ENCODE peak calls at places on chromosomes 3 and 15, in ten cellular contexts. U is tibial nerve, J is sigmoid colon, A is H1, K is K562, L is transverse colon, Y is stomach, S is upper lobe of left lung, Q is GM12878, Z is HepG2. R is an unnamed sample.

GRCh38 chr3:182814419-182815160 is 21.3 kb downstream of the ATP11B start:
- DNase-seq in S (no peak), Z (no peak), K (no peak), A (no peak), Q (no peak), U (no peak), Y (no peak), L (no peak), J (no peak), R (no peak)

GRCh38 chr15:90711418-90711824 is 5.7 kb upstream of the BLM start:
- DNase-seq in Y (no peak), K (no peak), U (no peak), Z (no peak), Q (no peak), S (no peak), A (no peak), J (no peak), L (no peak), R (no peak)

GRCh38 chr15:67880651-67881182 is 40.9 kb upstream of the RNU6-1 start:
- DNase-seq in Y (peak; percentile 71), U (no peak), Z (peak; percentile 70), K (peak; percentile 49), L (no peak), A (no peak), S (no peak), J (no peak), Q (no peak), R (no peak)

GRCh38 chr3:153113553-153113952 is 48.5 kb upstream of the RAP2B start:
- DNase-seq in Y (no peak), Z (no peak), L (no peak), K (no peak), A (no peak), U (no peak), Q (no peak), S (no peak), J (no peak), R (no peak)

GRCh38 chr15:26098801-26099200 is 235.7 kb upstream of the ATP10A start:
- DNase-seq in J (no peak), L (no peak), A (no peak), S (no peak), Z (no peak), Y (no peak), K (no peak), U (no peak), Q (no peak), R (no peak)

GRCh38 chr15:25742008-25742407 is 121.1 kb downstream of the ATP10A start:
- DNase-seq in J (no peak), Q (no peak), S (no peak), K (no peak), U (no peak), A (no peak), L (no peak), Y (no peak), Z (no peak), R (no peak)

GRCh38 chr3:71490692-71491091 is 92.8 kb downstream of the FOXP1 start:
- DNase-seq in U (no peak), K (no peak), Q (no peak), L (no peak), Z (no peak), S (no peak), Y (no peak), A (no peak), J (no peak), R (no peak)

GRCh38 chr3:29280675-29281264 is at the start of gene RBMS3:
- DNase-seq in A (peak; percentile 57), Z (no peak), K (no peak), J (peak; percentile 97), L (peak; percentile 75), U (peak; percentile 80), Y (peak; percentile 58), S (no peak), Q (peak; percentile 45), R (peak; percentile 90)

GRCh38 chr15:58684751-58685150 is 64.8 kb downstream of the ADAM10 start:
- DNase-seq in K (no peak), Y (no peak), U (no peak), A (no peak), L (no peak), Q (no peak), Z (no peak), S (no peak), J (no peak), R (no peak)

DNA sequence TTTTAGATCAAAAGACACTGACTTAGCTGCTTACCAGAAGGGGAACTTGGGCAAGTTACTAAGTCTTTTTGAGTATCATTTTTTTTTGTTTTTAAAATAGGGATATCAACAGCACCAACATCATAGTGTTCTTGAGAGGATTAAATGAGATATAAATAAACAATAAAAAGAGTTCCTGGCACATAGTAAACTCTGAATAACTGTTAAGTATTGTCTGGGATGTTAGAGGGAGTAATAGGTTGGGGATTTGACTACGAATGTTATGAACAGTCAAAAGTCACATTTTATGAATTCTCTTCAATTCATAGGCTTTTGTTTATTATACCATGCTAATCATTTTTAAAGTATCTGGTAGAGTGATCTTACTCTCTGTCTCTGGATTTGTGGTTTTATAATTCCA is 37.8 kb upstream of the FAH start:
- DNase-seq in J (no peak), Y (no peak), U (no peak), Q (no peak), A (no peak), S (no peak), K (no peak), Z (no peak), L (no peak), R (no peak)
- H3K36me3 ChIP-seq in J (no peaks in the 10 kb centered on the region), Y (no peaks in the 10 kb centered on the region), U (no peaks in the 10 kb centered on the region), Q (peaks cover 1% of the 10 kb centered on the region), A (no peaks in the 10 kb centered on the region), S (no peaks in the 10 kb centered on the region), K (peaks cover under 1% of the 10 kb centered on the region), Z (no peaks in the 10 kb centered on the region), L (no peaks in the 10 kb centered on the region), R (no peaks in the 10 kb centered on the region)

GRCh38 chr3:194148383-194148782 is 12.4 kb downstream of the HES1 start:
- DNase-seq in Z (no peak), U (peak; percentile 23), S (no peak), A (no peak), Q (no peak), J (no peak), K (no peak), L (no peak), Y (peak; percentile 49), R (peak; percentile 57)

GRCh38 chr3:194150252-194150934 is 14.4 kb downstream of the HES1 start:
- DNase-seq in Q (no peak), Z (no peak), J (no peak), A (no peak), L (no peak), U (no peak), S (no peak), K (peak; percentile 71), Y (no peak), R (no peak)

GRCh38 chr3:194142156-194142910 is 6.4 kb downstream of the HES1 start:
- DNase-seq in L (no peak), Z (no peak), Q (no peak), S (no peak), K (peak; percentile 35), J (peak; percentile 87), Y (no peak), A (no peak), U (peak; percentile 26), R (peak; percentile 64)

GRCh38 chr3:194145702-194146101 is 9.8 kb downstream of the HES1 start:
- DNase-seq in A (no peak), U (no peak), L (no peak), S (no peak), J (no peak), Z (no peak), K (no peak), Q (no peak), Y (no peak), R (no peak)

GRCh38 chr3:194147679-194148078 is 11.7 kb downstream of the HES1 start:
- DNase-seq in A (no peak), U (no peak), J (no peak), S (no peak), Y (no peak), L (no peak), Q (no peak), K (no peak), Z (no peak), R (no peak)
- TF ChIP-seq EP300 in A (no peak), U (no peak), J (no peak), S (no peak), Y (no peak), L (no peak), Q (no peak), K (no peak), Z (no peak), R (no peak)

GRCh38 chr3:50321844-50322385 is 630 bp downstream of the HYAL2 start:
- DNase-seq in S (peak; percentile 88), Y (no peak), K (no peak), J (no peak), Z (peak; percentile 90), A (no peak), U (no peak), L (no peak), Q (no peak), R (peak; percentile 88)

GRCh38 chr3:50323614-50324199 is 1.2 kb upstream of the HYAL2 start:
- DNase-seq in K (no peak), U (no peak), Z (no peak), J (no peak), A (no peak), L (no peak), Y (no peak), S (no peak), Q (no peak), R (peak; percentile 44)

GRCh38 chr3:50323092-50323600 is 601 bp upstream of the HYAL2 start:
- DNase-seq in L (no peak), K (no peak), U (no peak), Y (no peak), A (no peak), S (no peak), Q (no peak), J (no peak), Z (no peak), R (no peak)

GRCh38 chr3:50321146-50321843 is 1.2 kb downstream of the HYAL2 start:
- DNase-seq in Q (peak; percentile 42), Z (peak; percentile 84), Y (peak; percentile 92), S (peak; percentile 95), K (peak; percentile 90), J (peak; percentile 95), U (peak; percentile 82), A (peak; percentile 75), L (peak; percentile 91), R (peak; percentile 90)

GRCh38 chr3:50322386-50323091 is at the start of gene HYAL2:
- DNase-seq in Q (no peak), U (no peak), Y (peak; percentile 67), K (no peak), L (no peak), J (no peak), S (peak; percentile 82), Z (no peak), A (no peak), R (peak; percentile 89)
- TF ChIP-seq POLR2A in Q (no peak), U (no peak), Y (no peak), K (no peak), L (no peak), J (no peak), S (peak; percentile 57), Z (no peak), A (no peak), R (no peak)

DNA sequence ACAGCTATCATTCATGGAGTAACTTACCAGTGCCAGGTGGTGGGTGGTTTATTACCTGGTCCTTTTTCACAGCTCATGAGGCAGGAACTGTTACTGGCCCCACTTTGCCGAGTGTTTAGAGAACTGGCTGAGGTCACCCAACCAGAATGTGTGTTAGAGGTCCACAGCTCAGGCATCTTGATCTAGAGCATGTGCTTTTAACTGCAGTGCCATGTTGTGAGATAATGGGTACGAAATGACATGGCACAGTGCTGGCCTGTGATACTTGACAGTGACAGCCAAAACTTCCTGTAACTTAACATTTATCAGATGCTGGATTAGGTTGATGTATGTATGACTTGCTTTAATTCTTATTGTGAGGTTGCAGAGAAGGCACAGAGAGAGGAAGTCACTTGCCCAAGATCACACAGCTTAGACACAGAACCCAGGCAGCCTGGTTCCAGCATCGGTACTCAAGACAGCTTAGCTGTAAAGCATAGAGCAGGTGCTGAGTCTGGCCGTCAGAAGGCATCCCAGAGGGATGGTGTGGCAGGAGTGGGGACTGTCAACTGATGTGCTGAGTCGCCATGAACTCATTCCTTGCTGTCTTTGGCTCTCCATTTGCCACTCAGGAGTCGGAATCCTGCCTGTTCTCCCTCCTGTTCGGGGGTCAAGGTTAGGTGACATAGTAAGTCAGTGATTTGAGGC is 9.6 kb downstream of the MCM2 start:
- DNase-seq in Z (no peak), Q (no peak), K (no peak), J (no peak), S (no peak), L (no peak), Y (no peak), A (no peak), U (no peak), R (no peak)
- H3K36me3 ChIP-seq in Z (peaks cover 35% of the 10 kb centered on the region), Q (peaks cover 61% of the 10 kb centered on the region), K (peaks cover 90% of the 10 kb centered on the region), J (no peaks in the 10 kb centered on the region), S (peaks cover 47% of the 10 kb centered on the region), L (no peaks in the 10 kb centered on the region), Y (peaks cover 63% of the 10 kb centered on the region), A (peaks cover 93% of the 10 kb centered on the region), U (peaks cover 5% of the 10 kb centered on the region), R (no peaks in the 10 kb centered on the region)

R was measured in ovary.